ENCODE peak calls at places on chromosomes 7 and 10, in ten cellular contexts. One of them, this sample, is unnamed.

GRCh38 chr10:71217266-71218045 is 5.1 kb downstream of the UNC5B start:
- DNase-seq in A549: no peak
- DNase-seq in CD8-positive, alpha-beta T cell: no peak
- DNase-seq in left ventricle myocardium inferior: no peak
- DNase-seq in Caco-2: peak; percentile 39
- DNase-seq in RWPE2: peak; percentile 68
- DNase-seq in colonic mucosa: no peak
- DNase-seq in adrenal gland: no peak
- DNase-seq in psoas muscle: no peak
- DNase-seq in cardiac muscle cell: peak; percentile 76
- DNase-seq in this sample: no peak

GRCh38 chr10:78864761-78865517 is 203.8 kb upstream of the ZMIZ1 start:
- DNase-seq in A549: no peak
- DNase-seq in CD8-positive, alpha-beta T cell: no peak
- DNase-seq in left ventricle myocardium inferior: no peak
- DNase-seq in Caco-2: no peak
- DNase-seq in RWPE2: no peak
- DNase-seq in colonic mucosa: peak; percentile 11
- DNase-seq in adrenal gland: no peak
- DNase-seq in psoas muscle: no peak
- DNase-seq in cardiac muscle cell: no peak
- DNase-seq in this sample: peak; percentile 18

GRCh38 chr7:159112136-159113011 is 32.3 kb downstream of the VIPR2 start:
- DNase-seq in A549: no peak
- DNase-seq in CD8-positive, alpha-beta T cell: no peak
- DNase-seq in left ventricle myocardium inferior: no peak
- DNase-seq in Caco-2: peak; percentile 28
- DNase-seq in RWPE2: peak; percentile 36
- DNase-seq in colonic mucosa: no peak
- DNase-seq in adrenal gland: no peak
- DNase-seq in psoas muscle: peak; percentile 42
- DNase-seq in cardiac muscle cell: no peak
- DNase-seq in this sample: no peak

GRCh38 chr7:111784971-111785575 is 222.8 kb upstream of the IMMP2L start:
- DNase-seq in A549: no peak
- DNase-seq in CD8-positive, alpha-beta T cell: no peak
- DNase-seq in left ventricle myocardium inferior: no peak
- DNase-seq in Caco-2: no peak
- DNase-seq in RWPE2: no peak
- DNase-seq in colonic mucosa: no peak
- DNase-seq in adrenal gland: no peak
- DNase-seq in psoas muscle: no peak
- DNase-seq in cardiac muscle cell: no peak
- DNase-seq in this sample: no peak

GRCh38 chr7:66379761-66380160 is 174.6 kb downstream of the TPST1 start:
- DNase-seq in A549: no peak
- DNase-seq in CD8-positive, alpha-beta T cell: no peak
- DNase-seq in left ventricle myocardium inferior: no peak
- DNase-seq in Caco-2: no peak
- DNase-seq in RWPE2: no peak
- DNase-seq in colonic mucosa: no peak
- DNase-seq in adrenal gland: no peak
- DNase-seq in psoas muscle: no peak
- DNase-seq in cardiac muscle cell: no peak
- DNase-seq in this sample: no peak

GRCh38 chr7:8065356-8065813 is 96.8 kb downstream of the GLCCI1 start:
- DNase-seq in A549: no peak
- DNase-seq in CD8-positive, alpha-beta T cell: no peak
- DNase-seq in left ventricle myocardium inferior: no peak
- DNase-seq in Caco-2: no peak
- DNase-seq in RWPE2: no peak
- DNase-seq in colonic mucosa: no peak
- DNase-seq in adrenal gland: no peak
- DNase-seq in psoas muscle: no peak
- DNase-seq in cardiac muscle cell: no peak
- DNase-seq in this sample: no peak

GRCh38 chr7:158864833-158865232 is 8.5 kb downstream of the DYNC2I1 start:
- DNase-seq in A549: no peak
- DNase-seq in CD8-positive, alpha-beta T cell: no peak
- DNase-seq in left ventricle myocardium inferior: no peak
- DNase-seq in Caco-2: no peak
- DNase-seq in RWPE2: no peak
- DNase-seq in colonic mucosa: no peak
- DNase-seq in adrenal gland: no peak
- DNase-seq in psoas muscle: no peak
- DNase-seq in cardiac muscle cell: no peak
- DNase-seq in this sample: no peak

GRCh38 chr10:91944880-91945630 is 21.5 kb downstream of the BTAF1 start:
- DNase-seq in A549: no peak
- DNase-seq in CD8-positive, alpha-beta T cell: no peak
- DNase-seq in left ventricle myocardium inferior: no peak
- DNase-seq in Caco-2: no peak
- DNase-seq in RWPE2: no peak
- DNase-seq in colonic mucosa: no peak
- DNase-seq in adrenal gland: no peak
- DNase-seq in psoas muscle: no peak
- DNase-seq in cardiac muscle cell: no peak
- DNase-seq in this sample: no peak

GRCh38 chr10:61842755-61843497 is 58.6 kb upstream of the ARID5B start:
- DNase-seq in A549: no peak
- DNase-seq in CD8-positive, alpha-beta T cell: no peak
- DNase-seq in left ventricle myocardium inferior: no peak
- DNase-seq in Caco-2: no peak
- DNase-seq in RWPE2: no peak
- DNase-seq in colonic mucosa: no peak
- DNase-seq in adrenal gland: no peak
- DNase-seq in psoas muscle: no peak
- DNase-seq in cardiac muscle cell: no peak
- DNase-seq in this sample: no peak

GRCh38 chr7:150383710-150384397 is 4.7 kb downstream of the ZNF775 start:
- DNase-seq in A549: no peak
- DNase-seq in CD8-positive, alpha-beta T cell: no peak
- DNase-seq in left ventricle myocardium inferior: no peak
- DNase-seq in Caco-2: peak; percentile 83
- DNase-seq in RWPE2: no peak
- DNase-seq in colonic mucosa: peak; percentile 90
- DNase-seq in adrenal gland: peak; percentile 53
- DNase-seq in psoas muscle: no peak
- DNase-seq in cardiac muscle cell: peak; percentile 90
- DNase-seq in this sample: no peak

GRCh38 chr7:121395494-121395960 is 581 bp downstream of the FAM3C start:
- DNase-seq in A549: peak; percentile 25
- DNase-seq in CD8-positive, alpha-beta T cell: peak; percentile 19
- DNase-seq in left ventricle myocardium inferior: no peak
- DNase-seq in Caco-2: no peak
- DNase-seq in RWPE2: peak; percentile 48
- DNase-seq in colonic mucosa: peak; percentile 51
- DNase-seq in adrenal gland: peak; percentile 46
- DNase-seq in psoas muscle: no peak
- DNase-seq in cardiac muscle cell: no peak
- DNase-seq in this sample: no peak

GRCh38 chr7:111198255-111198654 is 107.3 kb downstream of the LRRN3 start:
- DNase-seq in A549: no peak
- DNase-seq in CD8-positive, alpha-beta T cell: no peak
- DNase-seq in left ventricle myocardium inferior: no peak
- DNase-seq in Caco-2: no peak
- DNase-seq in RWPE2: peak; percentile 52
- DNase-seq in colonic mucosa: no peak
- DNase-seq in adrenal gland: no peak
- DNase-seq in psoas muscle: no peak
- DNase-seq in cardiac muscle cell: no peak
- DNase-seq in this sample: no peak

GRCh38 chr10:112852308-112852707 is 97.7 kb upstream of the TCF7L2 start:
- DNase-seq in A549: no peak
- DNase-seq in CD8-positive, alpha-beta T cell: no peak
- DNase-seq in left ventricle myocardium inferior: no peak
- DNase-seq in Caco-2: no peak
- DNase-seq in RWPE2: no peak
- DNase-seq in colonic mucosa: peak; percentile 27
- DNase-seq in adrenal gland: peak; percentile 26
- DNase-seq in psoas muscle: no peak
- DNase-seq in cardiac muscle cell: no peak
- DNase-seq in this sample: peak; percentile 38

GRCh38 chr7:44325811-44326241 is 432 bp upstream of the CAMK2B start:
- DNase-seq in A549: no peak
- DNase-seq in CD8-positive, alpha-beta T cell: no peak
- DNase-seq in left ventricle myocardium inferior: no peak
- DNase-seq in Caco-2: no peak
- DNase-seq in RWPE2: no peak
- DNase-seq in colonic mucosa: no peak
- DNase-seq in adrenal gland: peak; percentile 13
- DNase-seq in psoas muscle: no peak
- DNase-seq in cardiac muscle cell: peak; percentile 65
- DNase-seq in this sample: peak; percentile 22

GRCh38 chr10:64636461-64636860 is 1115.3 kb downstream of the REEP3 start:
- DNase-seq in A549: no peak
- DNase-seq in CD8-positive, alpha-beta T cell: no peak
- DNase-seq in left ventricle myocardium inferior: no peak
- DNase-seq in Caco-2: no peak
- DNase-seq in RWPE2: no peak
- DNase-seq in colonic mucosa: no peak
- DNase-seq in adrenal gland: no peak
- DNase-seq in psoas muscle: no peak
- DNase-seq in cardiac muscle cell: no peak
- DNase-seq in this sample: no peak

GRCh38 chr10:14384915-14385314 is 54.2 kb upstream of the FRMD4A start:
- DNase-seq in A549: no peak
- DNase-seq in CD8-positive, alpha-beta T cell: no peak
- DNase-seq in left ventricle myocardium inferior: no peak
- DNase-seq in Caco-2: no peak
- DNase-seq in RWPE2: no peak
- DNase-seq in colonic mucosa: no peak
- DNase-seq in adrenal gland: no peak
- DNase-seq in psoas muscle: no peak
- DNase-seq in cardiac muscle cell: no peak
- DNase-seq in this sample: no peak

GRCh38 chr10:108250954-108251620 is 1086.6 kb upstream of the SORCS1 start:
- DNase-seq in A549: no peak
- DNase-seq in CD8-positive, alpha-beta T cell: no peak
- DNase-seq in left ventricle myocardium inferior: no peak
- DNase-seq in Caco-2: no peak
- DNase-seq in RWPE2: no peak
- DNase-seq in colonic mucosa: no peak
- DNase-seq in adrenal gland: no peak
- DNase-seq in psoas muscle: no peak
- DNase-seq in cardiac muscle cell: no peak
- DNase-seq in this sample: no peak

GRCh38 chr10:21720090-21720489 is 186.1 kb downstream of the MLLT10 start:
- DNase-seq in A549: no peak
- DNase-seq in CD8-positive, alpha-beta T cell: no peak
- DNase-seq in left ventricle myocardium inferior: no peak
- DNase-seq in Caco-2: no peak
- DNase-seq in RWPE2: no peak
- DNase-seq in colonic mucosa: no peak
- DNase-seq in adrenal gland: no peak
- DNase-seq in psoas muscle: no peak
- DNase-seq in cardiac muscle cell: peak; percentile 62
- DNase-seq in this sample: no peak

DNA sequence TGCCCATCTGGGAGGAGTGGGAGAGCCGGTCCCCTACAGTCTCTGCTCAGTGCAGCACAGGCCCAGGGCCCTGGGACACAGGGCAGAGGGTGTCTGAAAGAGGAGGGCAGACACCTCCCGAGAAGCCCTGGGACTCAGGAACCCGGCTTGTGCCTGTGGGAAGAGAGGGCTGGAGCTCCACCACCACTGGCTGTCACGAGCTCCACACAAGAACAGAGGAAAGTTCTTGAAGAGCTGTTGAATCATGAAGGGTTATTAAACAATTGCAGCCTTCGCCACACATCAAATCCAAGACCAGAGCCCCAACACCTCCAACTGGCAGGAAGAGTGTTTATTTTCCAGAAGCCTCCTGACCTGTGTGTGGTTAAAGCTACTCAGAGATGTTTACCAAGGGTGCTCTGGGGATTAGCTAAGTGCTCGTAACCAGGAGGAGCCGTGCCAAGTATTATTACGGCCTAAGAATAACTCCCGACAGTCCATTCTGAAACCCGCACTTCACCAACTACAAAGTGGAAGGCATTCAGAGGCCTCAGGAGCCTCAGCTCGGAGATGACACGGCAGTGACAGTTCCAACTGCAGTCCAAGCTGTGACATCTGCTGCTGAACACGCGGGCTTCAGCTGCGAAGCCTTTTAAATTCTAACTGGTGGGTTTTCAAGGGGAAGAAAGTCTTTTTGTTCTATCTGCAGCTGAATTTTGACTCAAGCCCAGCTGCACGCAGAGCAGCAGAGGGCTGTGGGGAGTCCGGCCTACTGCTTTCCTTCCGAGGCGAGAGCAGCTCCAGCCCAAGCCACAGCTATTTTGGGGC is 75.1 kb downstream of the MAD1L1 start:
- DNase-seq in A549: no peak
- DNase-seq in CD8-positive, alpha-beta T cell: no peak
- DNase-seq in left ventricle myocardium inferior: peak; percentile 29
- DNase-seq in Caco-2: no peak
- DNase-seq in RWPE2: peak; percentile 42
- DNase-seq in colonic mucosa: peak; percentile 50
- DNase-seq in adrenal gland: no peak
- DNase-seq in psoas muscle: peak; percentile 52
- DNase-seq in cardiac muscle cell: peak; percentile 81
- DNase-seq in this sample: peak; percentile 87
- H3K4me1 ChIP-seq in A549: peaks cover 28% of the 10 kb centered on the region
- H3K4me1 ChIP-seq in CD8-positive, alpha-beta T cell: no peaks in the 10 kb centered on the region
- H3K4me1 ChIP-seq in left ventricle myocardium inferior: peaks cover 35% of the 10 kb centered on the region
- H3K4me1 ChIP-seq in Caco-2: peaks cover 28% of the 10 kb centered on the region
- H3K4me1 ChIP-seq in RWPE2: peaks cover 3% of the 10 kb centered on the region
- H3K4me1 ChIP-seq in colonic mucosa: no peaks in the 10 kb centered on the region
- H3K4me1 ChIP-seq in adrenal gland: no peaks in the 10 kb centered on the region
- H3K4me1 ChIP-seq in psoas muscle: peaks cover 27% of the 10 kb centered on the region
- H3K4me1 ChIP-seq in cardiac muscle cell: peaks cover 34% of the 10 kb centered on the region
- H3K4me1 ChIP-seq in this sample: peaks cover 11% of the 10 kb centered on the region

GRCh38 chr10:307659-308058 is 172.4 kb downstream of the ZMYND11 start:
- DNase-seq in A549: no peak
- DNase-seq in CD8-positive, alpha-beta T cell: no peak
- DNase-seq in left ventricle myocardium inferior: no peak
- DNase-seq in Caco-2: no peak
- DNase-seq in RWPE2: no peak
- DNase-seq in colonic mucosa: no peak
- DNase-seq in adrenal gland: no peak
- DNase-seq in psoas muscle: no peak
- DNase-seq in cardiac muscle cell: no peak
- DNase-seq in this sample: no peak
- H3K4me1 ChIP-seq in A549: peaks cover 4% of the 10 kb centered on the region
- H3K4me1 ChIP-seq in CD8-positive, alpha-beta T cell: no peaks in the 10 kb centered on the region
- H3K4me1 ChIP-seq in left ventricle myocardium inferior: peaks cover 11% of the 10 kb centered on the region
- H3K4me1 ChIP-seq in Caco-2: peaks cover 8% of the 10 kb centered on the region
- H3K4me1 ChIP-seq in RWPE2: no peaks in the 10 kb centered on the region
- H3K4me1 ChIP-seq in colonic mucosa: peaks cover 3% of the 10 kb centered on the region
- H3K4me1 ChIP-seq in adrenal gland: peaks cover 13% of the 10 kb centered on the region
- H3K4me1 ChIP-seq in psoas muscle: no peaks in the 10 kb centered on the region
- H3K4me1 ChIP-seq in cardiac muscle cell: peaks cover 12% of the 10 kb centered on the region
- H3K4me1 ChIP-seq in this sample: peaks cover 1% of the 10 kb centered on the region

GRCh38 chr10:49106451-49106850 is 8.9 kb downstream of the VSTM4 start:
- DNase-seq in A549: no peak
- DNase-seq in CD8-positive, alpha-beta T cell: no peak
- DNase-seq in left ventricle myocardium inferior: peak; percentile 47
- DNase-seq in Caco-2: no peak
- DNase-seq in RWPE2: no peak
- DNase-seq in colonic mucosa: no peak
- DNase-seq in adrenal gland: no peak
- DNase-seq in psoas muscle: peak; percentile 68
- DNase-seq in cardiac muscle cell: no peak
- DNase-seq in this sample: peak; percentile 40
- H3K4me1 ChIP-seq in A549: no peaks in the 10 kb centered on the region
- H3K4me1 ChIP-seq in CD8-positive, alpha-beta T cell: no peaks in the 10 kb centered on the region
- H3K4me1 ChIP-seq in left ventricle myocardium inferior: peaks cover 78% of the 10 kb centered on the region
- H3K4me1 ChIP-seq in Caco-2: no peaks in the 10 kb centered on the region
- H3K4me1 ChIP-seq in RWPE2: no peaks in the 10 kb centered on the region
- H3K4me1 ChIP-seq in colonic mucosa: no peaks in the 10 kb centered on the region
- H3K4me1 ChIP-seq in adrenal gland: peaks cover 71% of the 10 kb centered on the region
- H3K4me1 ChIP-seq in psoas muscle: peaks cover 15% of the 10 kb centered on the region
- H3K4me1 ChIP-seq in cardiac muscle cell: no peaks in the 10 kb centered on the region
- H3K4me1 ChIP-seq in this sample: peaks cover 15% of the 10 kb centered on the region

GRCh38 chr7:157337316-157338149 is 729 bp downstream of the DNAJB6 start:
- DNase-seq in A549: no peak
- DNase-seq in CD8-positive, alpha-beta T cell: peak; percentile 55
- DNase-seq in left ventricle myocardium inferior: peak; percentile 68
- DNase-seq in Caco-2: peak; percentile 76
- DNase-seq in RWPE2: no peak
- DNase-seq in colonic mucosa: peak; percentile 74
- DNase-seq in adrenal gland: peak; percentile 71
- DNase-seq in psoas muscle: peak; percentile 80
- DNase-seq in cardiac muscle cell: peak; percentile 82
- DNase-seq in this sample: peak; percentile 60
- H3K4me1 ChIP-seq in A549: peaks cover 28% of the 10 kb centered on the region
- H3K4me1 ChIP-seq in CD8-positive, alpha-beta T cell: peaks cover 29% of the 10 kb centered on the region
- H3K4me1 ChIP-seq in left ventricle myocardium inferior: peaks cover 63% of the 10 kb centered on the region
- H3K4me1 ChIP-seq in Caco-2: peaks cover 6% of the 10 kb centered on the region
- H3K4me1 ChIP-seq in RWPE2: peaks cover 12% of the 10 kb centered on the region
- H3K4me1 ChIP-seq in colonic mucosa: peaks cover 10% of the 10 kb centered on the region
- H3K4me1 ChIP-seq in adrenal gland: peaks cover 39% of the 10 kb centered on the region
- H3K4me1 ChIP-seq in psoas muscle: peaks cover 34% of the 10 kb centered on the region
- H3K4me1 ChIP-seq in cardiac muscle cell: peaks cover 11% of the 10 kb centered on the region
- H3K4me1 ChIP-seq in this sample: peaks cover 8% of the 10 kb centered on the region